ENCODE peak calls at places on chromosome 6, in eight cellular contexts. J is cerebellar nuclear complex; I is Jurkat, Clone E6-1; B is astrocyte of the spinal cord; T is heart left ventricle; L is fibroblast of pulmonary artery; R is right atrium auricular region; P is activated naive CD8-positive, alpha-beta T cell treated with anti-CD3 and anti-CD28 coated beads, Interleukin-2, amount 50 U/mL, for 16 hours. Z is an unnamed sample.

GRCh38 chr6:43848992-43849391 is 79.0 kb downstream of the VEGFA start:
- DNase-seq in J (no peak), I (no peak), B (no peak), T (no peak), L (no peak), R (no peak), P (no peak), Z (no peak)

GRCh38 chr6:101236709-101237108 is 156.8 kb upstream of the GRIK2 start:
- DNase-seq in J (no peak), I (no peak), B (no peak), T (no peak), L (no peak), R (no peak), P (no peak), Z (no peak)

GRCh38 chr6:44626608-44627007 is 239.1 kb downstream of the CDC5L start:
- DNase-seq in J (no peak), I (no peak), B (no peak), T (no peak), L (no peak), R (no peak), P (no peak), Z (no peak)

GRCh38 chr6:164099535-164099982 is 685.0 kb downstream of the QKI start:
- DNase-seq in J (no peak), I (no peak), B (peak; percentile 13), T (no peak), L (no peak), R (no peak), P (no peak), Z (no peak)

GRCh38 chr6:119161450-119161849 is 83.0 kb upstream of the FAM184A start:
- DNase-seq in J (no peak), I (no peak), B (no peak), T (no peak), L (no peak), R (no peak), P (no peak), Z (no peak)

GRCh38 chr6:83861077-83861476 is 1.6 kb downstream of the CYB5R4 start:
- DNase-seq in J (no peak), I (no peak), B (no peak), T (no peak), L (no peak), R (no peak), P (no peak), Z (no peak)

GRCh38 chr6:110890288-110890687 is 15.7 kb downstream of the AMD1 start:
- DNase-seq in J (no peak), I (no peak), B (no peak), T (no peak), L (no peak), R (no peak), P (no peak), Z (no peak)

GRCh38 chr6:56757585-56757984 is 114.9 kb upstream of the DST start:
- DNase-seq in J (no peak), I (no peak), B (peak; percentile 62), T (no peak), L (peak; percentile 80), R (no peak), P (no peak), Z (peak; percentile 37)

GRCh38 chr6:89433637-89434499 is 916 bp downstream of the ANKRD6 start:
- DNase-seq in J (no peak), I (no peak), B (no peak), T (peak; percentile 23), L (no peak), R (peak; percentile 65), P (no peak), Z (no peak)

GRCh38 chr6:147903321-147903720 is 394.8 kb downstream of the SAMD5 start:
- DNase-seq in J (no peak), I (no peak), B (no peak), T (no peak), L (no peak), R (no peak), P (no peak), Z (no peak)

GRCh38 chr6:72246926-72247325 is 360.6 kb downstream of the RIMS1 start:
- DNase-seq in J (no peak), I (no peak), B (no peak), T (no peak), L (no peak), R (no peak), P (no peak), Z (no peak)

GRCh38 chr6:165766457-165766856 is 103.4 kb upstream of the PDE10A start:
- DNase-seq in J (no peak), I (no peak), B (peak; percentile 40), T (no peak), L (peak; percentile 78), R (no peak), P (no peak), Z (peak; percentile 34)

GRCh38 chr6:165967768-165968408 is 199.8 kb downstream of the TBXT start:
- DNase-seq in J (no peak), I (no peak), B (no peak), T (no peak), L (no peak), R (no peak), P (no peak), Z (peak; percentile 11)

GRCh38 chr6:3348821-3349220 is 90.1 kb downstream of the PSMG4 start:
- DNase-seq in J (no peak), I (peak; percentile 73), B (no peak), T (no peak), L (no peak), R (no peak), P (no peak), Z (no peak)

GRCh38 chr6:1348675-1349074 is 36.8 kb downstream of the FOXQ1 start:
- DNase-seq in J (no peak), I (no peak), B (peak; percentile 15), T (peak; percentile 51), L (peak; percentile 86), R (no peak), P (no peak), Z (no peak)

GRCh38 chr6:137001287-137001976 is 43.3 kb downstream of the IL20RA start:
- DNase-seq in J (no peak), I (no peak), B (peak; percentile 16), T (no peak), L (peak; percentile 10), R (no peak), P (no peak), Z (peak; percentile 66)

GRCh38 chr6:45075246-45075645 is 252.9 kb upstream of the RUNX2 start:
- DNase-seq in J (no peak), I (no peak), B (peak; percentile 96), T (no peak), L (peak; percentile 98), R (no peak), P (no peak), Z (peak; percentile 54)

GRCh38 chr6:28657756-28658465 is 132.2 kb downstream of the GPX5 start:
- DNase-seq in J (peak; percentile 16), I (peak; percentile 70), B (peak; percentile 70), T (no peak), L (peak; percentile 80), R (no peak), P (peak; percentile 32), Z (peak; percentile 59)

GRCh38 chr6:39300739-39301138 is 13.5 kb downstream of the KCNK17 start:
- DNase-seq in J (no peak), I (no peak), B (no peak), T (no peak), L (no peak), R (no peak), P (no peak), Z (no peak)

GRCh38 chr6:32843321-32843978 is 397 bp downstream of the PSMB8 start:
- DNase-seq in J (no peak), I (no peak), B (peak; percentile 5), T (peak; percentile 29), L (no peak), R (no peak), P (no peak), Z (peak; percentile 13)

GRCh38 chr6:168124161-168124560 is 45.1 kb upstream of the FRMD1 start:
- DNase-seq in J (no peak), I (no peak), B (no peak), T (no peak), L (no peak), R (no peak), P (no peak), Z (no peak)

GRCh38 chr6:166757226-166758135 is 130.4 kb upstream of the RPS6KA2 start:
- DNase-seq in J (no peak), I (peak; percentile 51), B (peak; percentile 50), T (no peak), L (peak; percentile 25), R (no peak), P (no peak), Z (peak; percentile 27)

GRCh38 chr6:139965393-139965792 is 590.9 kb upstream of the CITED2 start:
- DNase-seq in J (no peak), I (no peak), B (peak; percentile 46), T (no peak), L (peak; percentile 49), R (no peak), P (no peak), Z (no peak)

GRCh38 chr6:78619016-78619415 is 248.3 kb upstream of the IRAK1BP1 start:
- DNase-seq in J (no peak), I (no peak), B (no peak), T (no peak), L (peak; percentile 33), R (no peak), P (no peak), Z (no peak)

GRCh38 chr6:111938710-111939109 is 65.5 kb upstream of the FYN start:
- DNase-seq in J (no peak), I (no peak), B (peak; percentile 93), T (no peak), L (peak; percentile 55), R (no peak), P (no peak), Z (peak; percentile 47)

GRCh38 chr6:29748391-29749352 is 25.4 kb downstream of the HLA-F start:
- DNase-seq in J (no peak), I (peak; percentile 52), B (peak; percentile 60), T (peak; percentile 96), L (peak; percentile 78), R (peak; percentile 96), P (peak; percentile 68), Z (peak; percentile 79)

GRCh38 chr6:14339711-14340590 is 222.4 kb downstream of the CD83 start:
- DNase-seq in J (no peak), I (no peak), B (no peak), T (no peak), L (no peak), R (no peak), P (no peak), Z (no peak)

GRCh38 chr6:53527249-53527765 is 17.6 kb downstream of the GCLC start:
- DNase-seq in J (no peak), I (no peak), B (no peak), T (no peak), L (no peak), R (no peak), P (no peak), Z (no peak)

GRCh38 chr6:17494919-17495318 is 101.5 kb downstream of the CAP2 start:
- DNase-seq in J (no peak), I (no peak), B (no peak), T (no peak), L (no peak), R (no peak), P (no peak), Z (no peak)

GRCh38 chr6:26233608-26234420 is 131.2 kb upstream of the BTN3A2 start:
- DNase-seq in J (no peak), I (peak; percentile 89), B (peak; percentile 73), T (peak; percentile 39), L (peak; percentile 70), R (no peak), P (no peak), Z (no peak)

Z was measured in A172.